ENCODE peak calls at places on chromosomes 3 and 15, in ten cellular contexts. Q is left lobe of liver, T is AG04449, C is IMR-90, D is posterior cingulate gyrus, M is posterior vena cava, Z is anterior cingulate cortex, K is GM04504, E is stomach, V is activated T-helper 1 cell treated with Interleukin-2 at 50 U/mL for 16 hours. L is an unnamed sample.

GRCh38 chr15:47743385-47743784 is 26.1 kb downstream of the SEMA6D start:
- DNase-seq in Q (no peak), T (no peak), C (no peak), D (no peak), M (no peak), Z (no peak), K (no peak), E (no peak), V (no peak), L (no peak)

GRCh38 chr15:50426428-50426827 is 2.2 kb downstream of the USP8 start:
- DNase-seq in Q (no peak), T (no peak), C (no peak), D (no peak), M (no peak), Z (no peak), K (no peak), E (no peak), V (no peak), L (no peak)

GRCh38 chr3:180680097-180680430 is 775 bp upstream of the CCDC39 start:
- DNase-seq in Q (no peak), T (no peak), C (peak), D (no peak), M (no peak), Z (peak), K (no peak), E (no peak), V (no peak), L (peak)

GRCh38 chr15:83178387-83178786 is 29.2 kb downstream of the HDGFL3 start:
- DNase-seq in Q (no peak), T (no peak), C (no peak), D (no peak), M (no peak), Z (no peak), K (no peak), E (no peak), V (no peak), L (no peak)

GRCh38 chr3:197028711-197029510 is 706 bp downstream of the MELTF start:
- DNase-seq in Q (peak), T (no peak), C (no peak), D (no peak), M (no peak), Z (no peak), K (no peak), E (no peak), V (no peak), L (no peak)

GRCh38 chr3:119555309-119555735 is 4.1 kb downstream of the CD80 start:
- DNase-seq in Q (no peak), T (no peak), C (no peak), D (no peak), M (no peak), Z (no peak), K (no peak), E (no peak), V (no peak), L (peak)

GRCh38 chr15:29921130-29921601 is 98.9 kb upstream of the TJP1 start:
- DNase-seq in Q (no peak), T (no peak), C (no peak), D (no peak), M (no peak), Z (no peak), K (no peak), E (no peak), V (no peak), L (no peak)

GRCh38 chr15:70761046-70761445 is 2.3 kb downstream of the UACA start:
- DNase-seq in Q (no peak), T (no peak), C (no peak), D (no peak), M (no peak), Z (no peak), K (no peak), E (no peak), V (no peak), L (no peak)

GRCh38 chr15:59484399-59484798 is 46.4 kb downstream of the FAM81A start:
- DNase-seq in Q (no peak), T (no peak), C (no peak), D (no peak), M (no peak), Z (no peak), K (no peak), E (no peak), V (no peak), L (no peak)

GRCh38 chr3:40985195-40985594 is 214.1 kb upstream of the CTNNB1 start:
- DNase-seq in Q (no peak), T (no peak), C (no peak), D (no peak), M (no peak), Z (no peak), K (no peak), E (no peak), V (no peak), L (no peak)

GRCh38 chr15:40282870-40283614 is at the start of gene ANKRD63:
- DNase-seq in Q (no peak), T (no peak), C (no peak), D (no peak), M (no peak), Z (no peak), K (no peak), E (no peak), V (no peak), L (no peak)

GRCh38 chr15:91429973-91430372 is 329.9 kb downstream of the SV2B start:
- DNase-seq in Q (no peak), T (no peak), C (no peak), D (no peak), M (no peak), Z (no peak), K (no peak), E (no peak), V (no peak), L (no peak)

GRCh38 chr3:12948371-12948770 is 107.0 kb upstream of the RPL32 start:
- DNase-seq in Q (no peak), T (no peak), C (peak), D (no peak), M (no peak), Z (no peak), K (no peak), E (no peak), V (no peak), L (no peak)

GRCh38 chr3:43883729-43884396 is 193.1 kb downstream of the ABHD5 start:
- DNase-seq in Q (peak), T (no peak), C (no peak), D (no peak), M (no peak), Z (no peak), K (no peak), E (peak), V (no peak), L (no peak)

GRCh38 chr3:46667657-46668056 is 25.8 kb downstream of the ALS2CL start:
- DNase-seq in Q (peak), T (no peak), C (no peak), D (peak), M (peak), Z (no peak), K (no peak), E (peak), V (no peak), L (no peak)

GRCh38 chr15:75702431-75702830 is 10.2 kb downstream of the CSPG4 start:
- DNase-seq in Q (no peak), T (no peak), C (no peak), D (no peak), M (no peak), Z (no peak), K (no peak), E (no peak), V (no peak), L (no peak)

GRCh38 chr3:116188231-116188785 is 257.0 kb downstream of the LSAMP start:
- DNase-seq in Q (no peak), T (no peak), C (peak), D (no peak), M (no peak), Z (no peak), K (no peak), E (no peak), V (no peak), L (no peak)

GRCh38 chr15:66498501-66499386 is 1.2 kb upstream of the SNAPC5 start:
- DNase-seq in Q (peak), T (no peak), C (peak), D (no peak), M (no peak), Z (no peak), K (no peak), E (no peak), V (no peak), L (no peak)